ENCODE peak calls at places on chromosomes 16 and 17, in seven cellular contexts. I, Q, N, D, R, X and K are unnamed samples.

GRCh38 chr16:89764711-89765201 is 43.4 kb downstream of the ZNF276 start:
- DNase-seq in I (no peak), Q (peak; percentile 21), N (peak; percentile 86), D (no peak), R (no peak), X (peak; percentile 86), K (peak; percentile 54)

GRCh38 chr17:31571124-31571892 is 179.8 kb downstream of the RAB11FIP4 start:
- DNase-seq in I (no peak), Q (peak; percentile 88), N (no peak), D (peak; percentile 98), R (no peak), X (peak; percentile 74), K (no peak)

GRCh38 chr17:27455914-27456680 is at the start of gene KSR1:
- DNase-seq in I (peak; percentile 85), Q (peak; percentile 69), N (peak; percentile 93), D (peak; percentile 82), R (peak; percentile 90), X (peak; percentile 89), K (peak; percentile 69)

GRCh38 chr16:19991614-19992013 is 82.1 kb downstream of the GPR139 start:
- DNase-seq in I (no peak), Q (no peak), N (no peak), D (no peak), R (no peak), X (no peak), K (no peak)

GRCh38 chr17:17890773-17891759 is 54.3 kb upstream of the SREBF1 start:
- DNase-seq in I (peak; percentile 91), Q (no peak), N (peak; percentile 82), D (peak; percentile 83), R (no peak), X (peak; percentile 57), K (no peak)

GRCh38 chr17:42924891-42925290 is 24.3 kb downstream of the G6PC1 start:
- DNase-seq in I (no peak), Q (no peak), N (no peak), D (no peak), R (no peak), X (no peak), K (no peak)

GRCh38 chr17:72502940-72503341 is 382.1 kb downstream of the SOX9 start:
- DNase-seq in I (no peak), Q (no peak), N (no peak), D (peak; percentile 64), R (no peak), X (no peak), K (no peak)

GRCh38 chr17:66378296-66378695 is 75.9 kb downstream of the PRKCA start:
- DNase-seq in I (no peak), Q (no peak), N (no peak), D (no peak), R (no peak), X (no peak), K (no peak)

GRCh38 chr17:36545465-36546417 is 1.0 kb downstream of the GGNBP2 start:
- DNase-seq in I (peak; percentile 98), Q (peak; percentile 94), N (peak; percentile 95), D (peak; percentile 99), R (peak; percentile 99), X (peak; percentile 97), K (peak; percentile 96)

GRCh38 chr17:58351710-58352017 is 337 bp downstream of the SUPT4H1 start:
- DNase-seq in I (no peak), Q (no peak), N (no peak), D (peak; percentile 10), R (no peak), X (no peak), K (no peak)

GRCh38 chr17:58352843-58353719 is 1.1 kb upstream of the SUPT4H1 start:
- DNase-seq in I (no peak), Q (no peak), N (no peak), D (peak; percentile 44), R (no peak), X (no peak), K (no peak)

GRCh38 chr17:58351182-58351581 is 819 bp downstream of the SUPT4H1 start:
- DNase-seq in I (no peak), Q (no peak), N (no peak), D (no peak), R (no peak), X (no peak), K (no peak)

GRCh38 chr17:58354541-58355216 is 2.7 kb upstream of the SUPT4H1 start:
- DNase-seq in I (no peak), Q (no peak), N (no peak), D (no peak), R (no peak), X (no peak), K (no peak)

GRCh38 chr17:58352018-58352842 is at the start of gene SUPT4H1:
- DNase-seq in I (peak; percentile 99), Q (peak; percentile 61), N (peak; percentile 94), D (peak; percentile 94), R (peak; percentile 89), X (peak; percentile 91), K (peak; percentile 88)
- TF ChIP-seq CTCF in I (peak; percentile 4), Q (peak; percentile 73), N (no peak), D (no peak), R (no peak), X (peak; percentile 18), K (no peak)

DNA sequence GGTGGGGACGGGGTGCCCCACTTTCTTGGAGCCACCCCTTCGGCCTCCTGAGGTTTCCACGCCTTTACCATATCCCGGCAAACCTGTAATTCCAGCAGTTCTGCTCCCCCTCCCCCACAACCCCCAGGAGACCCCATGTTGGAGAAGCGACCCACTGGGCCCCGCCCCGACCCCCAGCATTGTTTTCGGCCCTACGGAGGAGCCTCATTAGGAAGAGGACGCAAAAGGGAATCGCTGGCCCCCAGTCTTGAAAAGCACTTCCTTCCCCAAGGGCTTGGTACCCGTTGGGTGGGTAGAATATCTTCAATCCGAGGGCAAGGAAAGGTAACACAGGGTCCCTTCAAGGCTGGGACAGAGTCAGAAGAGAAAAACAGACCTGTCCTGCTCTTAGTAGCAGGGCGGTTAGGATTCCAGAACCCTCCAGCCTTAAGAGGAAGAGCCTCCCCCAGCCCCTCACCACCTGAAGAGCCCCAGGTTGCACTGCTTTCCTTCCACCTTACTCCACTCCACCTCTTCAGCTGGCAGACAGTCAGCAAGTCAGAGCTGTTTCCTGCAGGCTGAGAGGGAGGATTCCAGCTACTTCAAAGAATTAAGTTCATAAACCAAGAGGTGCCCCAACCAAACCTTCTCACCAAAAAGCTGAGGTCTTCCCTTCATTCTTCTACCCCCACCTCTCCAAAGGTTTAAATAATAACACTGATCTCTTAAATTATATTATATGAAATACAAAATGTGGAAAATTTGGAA is 803 bp upstream of the TLCD2 start:
- DNase-seq in I (no peak), Q (no peak), N (no peak), D (peak; percentile 52), R (no peak), X (no peak), K (no peak)
- TF ChIP-seq CTCF in I (no peak), Q (no peak), N (no peak), D (no peak), R (no peak), X (no peak), K (no peak)

GRCh38 chr17:79299349-79299748 is 224.7 kb downstream of the ENGASE start:
- DNase-seq in I (no peak), Q (no peak), N (no peak), D (no peak), R (no peak), X (no peak), K (no peak)

GRCh38 chr17:79296290-79296689 is 221.7 kb downstream of the ENGASE start:
- DNase-seq in I (no peak), Q (no peak), N (no peak), D (no peak), R (no peak), X (no peak), K (no peak)

GRCh38 chr17:79298801-79299200 is 224.2 kb downstream of the ENGASE start:
- DNase-seq in I (no peak), Q (no peak), N (no peak), D (no peak), R (no peak), X (no peak), K (no peak)

GRCh38 chr17:79294459-79295071 is 219.9 kb downstream of the ENGASE start:
- DNase-seq in I (peak; percentile 51), Q (no peak), N (peak; percentile 50), D (peak; percentile 39), R (peak; percentile 88), X (peak; percentile 57), K (peak; percentile 59)

DNA sequence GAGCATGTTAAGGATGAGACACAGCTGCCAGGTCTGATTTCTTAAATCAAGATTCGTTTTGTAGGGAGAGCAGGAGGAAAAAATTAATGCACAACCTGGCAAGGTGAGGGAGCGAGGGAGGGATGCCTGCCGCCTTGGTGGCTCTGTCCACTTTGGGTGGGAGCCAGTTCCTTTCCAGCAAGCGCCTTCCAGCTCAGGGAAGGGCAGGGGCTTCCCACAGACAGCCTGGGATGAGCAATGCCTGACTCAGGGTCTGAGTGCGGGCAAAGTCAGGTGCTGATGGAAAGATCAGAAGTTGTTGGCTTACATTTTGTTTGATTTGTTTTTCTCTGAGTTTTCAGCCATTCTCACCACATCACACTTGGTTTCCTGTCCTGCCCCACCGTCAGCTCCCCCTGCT is 220.7 kb downstream of the ENGASE start:
- DNase-seq in I (no peak), Q (no peak), N (no peak), D (no peak), R (no peak), X (no peak), K (no peak)
- TF ChIP-seq CTCF in I (no peak), Q (no peak), N (no peak), D (no peak), R (no peak), X (no peak), K (no peak)

GRCh38 chr16:28492511-28492910 is 637 bp upstream of the CLN3 start:
- DNase-seq in I (no peak), Q (no peak), N (no peak), D (no peak), R (no peak), X (no peak), K (no peak)

GRCh38 chr16:28495098-28495793 is 803 bp downstream of the APOBR start:
- DNase-seq in I (no peak), Q (no peak), N (no peak), D (no peak), R (no peak), X (no peak), K (no peak)

GRCh38 chr16:28491970-28492474 is at the start of gene CLN3:
- DNase-seq in I (peak; percentile 98), Q (peak; percentile 88), N (peak; percentile 90), D (peak; percentile 97), R (peak; percentile 87), X (peak; percentile 91), K (peak; percentile 84)

GRCh38 chr16:28494141-28494851 is at the start of gene APOBR:
- DNase-seq in I (no peak), Q (no peak), N (peak; percentile 87), D (no peak), R (no peak), X (peak; percentile 58), K (peak; percentile 79)

DNA sequence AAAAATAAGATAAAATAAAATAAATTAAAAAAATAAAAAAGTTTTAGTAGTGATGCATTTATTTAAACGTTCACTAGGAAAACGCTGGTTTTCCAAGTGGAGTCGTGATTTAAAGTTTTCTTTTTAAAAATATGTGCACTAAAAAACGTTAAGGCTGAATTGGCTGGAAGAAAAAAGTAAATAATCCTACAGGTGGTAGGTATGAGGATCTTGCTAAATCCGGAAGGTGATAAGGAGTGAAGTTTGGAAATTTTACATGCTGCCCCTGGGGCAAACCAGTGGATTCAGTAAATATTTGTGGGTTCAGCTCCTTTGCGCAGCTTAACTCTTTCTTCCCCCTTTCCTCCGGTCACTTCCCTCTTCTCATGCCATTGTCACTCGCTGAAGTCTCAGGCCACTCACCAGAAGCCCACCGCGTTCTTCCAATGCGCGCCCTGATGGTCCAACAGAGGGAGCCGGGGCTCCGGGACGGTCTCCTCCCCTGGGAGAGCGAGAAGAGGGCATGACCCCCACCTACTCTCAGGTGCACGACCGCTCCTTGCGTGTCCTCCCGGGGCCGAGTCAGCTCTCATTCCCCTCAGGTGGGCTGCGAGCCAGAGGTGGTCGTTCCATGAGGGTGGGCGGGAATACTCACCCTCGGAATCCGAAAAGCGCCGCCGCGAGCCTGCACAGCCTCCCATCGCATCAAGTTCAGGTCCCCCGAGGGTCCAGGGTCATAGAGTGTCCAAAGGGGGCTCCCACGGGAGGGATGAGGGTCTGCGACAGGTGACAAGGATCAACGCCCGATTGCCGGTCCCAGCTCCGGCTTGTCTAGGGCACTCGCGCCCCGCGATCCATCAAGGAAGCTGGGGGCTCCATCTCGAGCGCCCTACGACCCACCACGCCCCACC is 549 bp downstream of the CLN3 start:
- DNase-seq in I (peak; percentile 43), Q (no peak), N (peak; percentile 40), D (peak; percentile 13), R (no peak), X (no peak), K (no peak)
- TF ChIP-seq CTCF in I (no peak), Q (no peak), N (peak; percentile 24), D (peak; percentile 42), R (no peak), X (no peak), K (no peak)